ENCODE peak calls at places on chromosome 11, in six cellular contexts. One of them, this sample, is unnamed. For H3K4me1, the result is how much of the 10 kb centered on the place peaks cover.

GRCh38 chr11:95512177-95512576 is 277.4 kb downstream of the FAM76B start:
- DNase-seq in endothelial cell of umbilical vein: no peak
- DNase-seq in K562: no peak
- DNase-seq in IMR-90: peak
- DNase-seq in vagina: no peak
- DNase-seq in esophagus muscularis mucosa: peak
- DNase-seq in this sample: peak

GRCh38 chr11:45755281-45755859 is 49.6 kb upstream of the SLC35C1 start:
- DNase-seq in endothelial cell of umbilical vein: no peak
- DNase-seq in esophagus muscularis mucosa: no peak
- DNase-seq in IMR-90: no peak
- DNase-seq in K562: no peak
- DNase-seq in vagina: no peak
- DNase-seq in this sample: no peak

GRCh38 chr11:13487661-13488030 is 8.2 kb downstream of the PTH start:
- DNase-seq in IMR-90: peak
- DNase-seq in K562: peak
- DNase-seq in vagina: no peak
- DNase-seq in endothelial cell of umbilical vein: peak
- DNase-seq in esophagus muscularis mucosa: no peak
- DNase-seq in this sample: no peak

GRCh38 chr11:59960502-59961381 is 3.1 kb upstream of the OOSP4A start:
- DNase-seq in K562: peak
- DNase-seq in esophagus muscularis mucosa: no peak
- DNase-seq in endothelial cell of umbilical vein: peak
- DNase-seq in IMR-90: no peak
- DNase-seq in vagina: no peak
- DNase-seq in this sample: no peak

GRCh38 chr11:120912504-120912903 is 111.4 kb upstream of the TBCEL start:
- DNase-seq in vagina: no peak
- DNase-seq in esophagus muscularis mucosa: no peak
- DNase-seq in IMR-90: peak
- DNase-seq in K562: peak
- DNase-seq in endothelial cell of umbilical vein: peak
- DNase-seq in this sample: no peak

GRCh38 chr11:16114978-16115871 is 241.1 kb downstream of the SOX6 start:
- DNase-seq in endothelial cell of umbilical vein: no peak
- DNase-seq in IMR-90: no peak
- DNase-seq in esophagus muscularis mucosa: no peak
- DNase-seq in vagina: no peak
- DNase-seq in K562: no peak
- DNase-seq in this sample: no peak

GRCh38 chr11:26580929-26581328 is 8.9 kb upstream of the MUC15 start:
- DNase-seq in endothelial cell of umbilical vein: no peak
- DNase-seq in IMR-90: no peak
- DNase-seq in K562: no peak
- DNase-seq in esophagus muscularis mucosa: no peak
- DNase-seq in vagina: no peak
- DNase-seq in this sample: no peak

GRCh38 chr11:3808846-3809623 is 675 bp downstream of the PGAP2 start:
- DNase-seq in vagina: no peak
- DNase-seq in IMR-90: peak
- DNase-seq in endothelial cell of umbilical vein: peak
- DNase-seq in K562: peak
- DNase-seq in esophagus muscularis mucosa: no peak
- DNase-seq in this sample: no peak

GRCh38 chr11:75721852-75722668 is 4.4 kb downstream of the MOGAT2 start:
- DNase-seq in esophagus muscularis mucosa: no peak
- DNase-seq in vagina: no peak
- DNase-seq in IMR-90: no peak
- DNase-seq in endothelial cell of umbilical vein: no peak
- DNase-seq in K562: no peak
- DNase-seq in this sample: no peak

GRCh38 chr11:36213050-36213840 is 76.0 kb downstream of the COMMD9 start:
- DNase-seq in esophagus muscularis mucosa: no peak
- DNase-seq in K562: no peak
- DNase-seq in IMR-90: no peak
- DNase-seq in vagina: no peak
- DNase-seq in endothelial cell of umbilical vein: no peak
- DNase-seq in this sample: no peak

GRCh38 chr11:102064316-102064715 is 17.1 kb downstream of the CFAP300 start:
- DNase-seq in endothelial cell of umbilical vein: no peak
- DNase-seq in IMR-90: no peak
- DNase-seq in esophagus muscularis mucosa: no peak
- DNase-seq in vagina: no peak
- DNase-seq in K562: no peak
- DNase-seq in this sample: no peak

GRCh38 chr11:84958295-84958694 is 668.8 kb downstream of the DLG2 start:
- DNase-seq in IMR-90: no peak
- DNase-seq in K562: no peak
- DNase-seq in vagina: no peak
- DNase-seq in endothelial cell of umbilical vein: no peak
- DNase-seq in esophagus muscularis mucosa: no peak
- DNase-seq in this sample: no peak

GRCh38 chr11:114820621-114821020 is 142.3 kb downstream of the NXPE2 start:
- DNase-seq in vagina: no peak
- DNase-seq in endothelial cell of umbilical vein: no peak
- DNase-seq in K562: peak
- DNase-seq in IMR-90: no peak
- DNase-seq in esophagus muscularis mucosa: peak
- DNase-seq in this sample: no peak

GRCh38 chr11:61711493-61711892 is 31.3 kb downstream of the DAGLA start:
- DNase-seq in vagina: no peak
- DNase-seq in K562: no peak
- DNase-seq in endothelial cell of umbilical vein: no peak
- DNase-seq in IMR-90: no peak
- DNase-seq in esophagus muscularis mucosa: no peak
- DNase-seq in this sample: no peak

GRCh38 chr11:31369348-31370329 is at the start of the genes DCDC1 and DNAJC24:
- DNase-seq in vagina: no peak
- DNase-seq in esophagus muscularis mucosa: peak
- DNase-seq in K562: peak
- DNase-seq in endothelial cell of umbilical vein: peak
- DNase-seq in IMR-90: peak
- DNase-seq in this sample: peak

GRCh38 chr11:70423523-70424505 is 25.5 kb downstream of the CTTN start:
- DNase-seq in endothelial cell of umbilical vein: no peak
- DNase-seq in K562: peak
- DNase-seq in vagina: no peak
- DNase-seq in IMR-90: peak
- DNase-seq in esophagus muscularis mucosa: no peak
- DNase-seq in this sample: no peak

GRCh38 chr11:68942751-68943271 is 38.0 kb downstream of the MRGPRD start:
- DNase-seq in IMR-90: no peak
- DNase-seq in K562: no peak
- DNase-seq in endothelial cell of umbilical vein: no peak
- DNase-seq in esophagus muscularis mucosa: no peak
- DNase-seq in vagina: no peak
- DNase-seq in this sample: peak

GRCh38 chr11:76626921-76627391 is 43.6 kb downstream of the LRRC32 start:
- DNase-seq in endothelial cell of umbilical vein: no peak
- DNase-seq in IMR-90: peak
- DNase-seq in esophagus muscularis mucosa: no peak
- DNase-seq in K562: no peak
- DNase-seq in vagina: no peak
- DNase-seq in this sample: peak

GRCh38 chr11:45100338-45100737 is 46.1 kb upstream of the PRDM11 start:
- DNase-seq in esophagus muscularis mucosa: peak
- DNase-seq in K562: no peak
- DNase-seq in endothelial cell of umbilical vein: peak
- DNase-seq in IMR-90: peak
- DNase-seq in vagina: peak
- DNase-seq in this sample: no peak

GRCh38 chr11:4049006-4049405 is 45.6 kb upstream of the RRM1 start:
- DNase-seq in endothelial cell of umbilical vein: no peak
- DNase-seq in K562: no peak
- DNase-seq in esophagus muscularis mucosa: no peak
- DNase-seq in vagina: no peak
- DNase-seq in IMR-90: peak
- DNase-seq in this sample: no peak

GRCh38 chr11:1289211-1289935 is 20.1 kb downstream of the TOLLIP start:
- DNase-seq in endothelial cell of umbilical vein: no peak
- DNase-seq in esophagus muscularis mucosa: no peak
- DNase-seq in IMR-90: no peak
- DNase-seq in vagina: no peak
- DNase-seq in K562: no peak
- DNase-seq in this sample: no peak

GRCh38 chr11:1776331-1776851 is 12.7 kb upstream of the CTSD start:
- DNase-seq in K562: no peak
- DNase-seq in vagina: no peak
- DNase-seq in esophagus muscularis mucosa: no peak
- DNase-seq in endothelial cell of umbilical vein: no peak
- DNase-seq in IMR-90: no peak
- DNase-seq in this sample: peak

GRCh38 chr11:70580036-70580805 is 181.9 kb downstream of the CTTN start:
- DNase-seq in K562: no peak
- DNase-seq in IMR-90: no peak
- DNase-seq in vagina: no peak
- DNase-seq in esophagus muscularis mucosa: no peak
- DNase-seq in endothelial cell of umbilical vein: no peak
- DNase-seq in this sample: peak

GRCh38 chr11:11502303-11502828 is 119.4 kb downstream of the GALNT18 start:
- DNase-seq in vagina: no peak
- DNase-seq in endothelial cell of umbilical vein: no peak
- DNase-seq in esophagus muscularis mucosa: no peak
- DNase-seq in IMR-90: no peak
- DNase-seq in K562: no peak
- DNase-seq in this sample: no peak

GRCh38 chr11:27216268-27217149 is 146.5 kb downstream of the CCDC34 start:
- DNase-seq in endothelial cell of umbilical vein: peak
- DNase-seq in IMR-90: peak
- DNase-seq in K562: no peak
- DNase-seq in esophagus muscularis mucosa: no peak
- DNase-seq in vagina: no peak
- DNase-seq in this sample: peak

GRCh38 chr11:83827520-83827919 is 541.4 kb upstream of the CCDC90B start:
- DNase-seq in esophagus muscularis mucosa: no peak
- DNase-seq in K562: no peak
- DNase-seq in IMR-90: peak
- DNase-seq in vagina: no peak
- DNase-seq in endothelial cell of umbilical vein: no peak
- DNase-seq in this sample: no peak

GRCh38 chr11:108115495-108116140 is 5.7 kb upstream of the ACAT1 start:
- DNase-seq in vagina: no peak
- DNase-seq in endothelial cell of umbilical vein: peak
- DNase-seq in esophagus muscularis mucosa: peak
- DNase-seq in K562: no peak
- DNase-seq in IMR-90: peak
- DNase-seq in this sample: peak

GRCh38 chr11:77198440-77198849 is 70.4 kb downstream of the MYO7A start:
- DNase-seq in vagina: no peak
- DNase-seq in K562: peak
- DNase-seq in IMR-90: peak
- DNase-seq in endothelial cell of umbilical vein: peak
- DNase-seq in esophagus muscularis mucosa: no peak
- DNase-seq in this sample: peak

GRCh38 chr11:128889657-128890213 is 1.4 kb upstream of the KCNJ5 start:
- DNase-seq in endothelial cell of umbilical vein: no peak
- DNase-seq in vagina: no peak
- DNase-seq in K562: no peak
- DNase-seq in esophagus muscularis mucosa: no peak
- DNase-seq in IMR-90: no peak
- DNase-seq in this sample: no peak
- TF ChIP-seq POLR2A in endothelial cell of umbilical vein: no peak
- TF ChIP-seq POLR2A in vagina: no peak
- TF ChIP-seq POLR2A in K562: no peak
- TF ChIP-seq POLR2A in esophagus muscularis mucosa: no peak
- TF ChIP-seq POLR2A in IMR-90: no peak
- TF ChIP-seq POLR2A in this sample: no peak

DNA sequence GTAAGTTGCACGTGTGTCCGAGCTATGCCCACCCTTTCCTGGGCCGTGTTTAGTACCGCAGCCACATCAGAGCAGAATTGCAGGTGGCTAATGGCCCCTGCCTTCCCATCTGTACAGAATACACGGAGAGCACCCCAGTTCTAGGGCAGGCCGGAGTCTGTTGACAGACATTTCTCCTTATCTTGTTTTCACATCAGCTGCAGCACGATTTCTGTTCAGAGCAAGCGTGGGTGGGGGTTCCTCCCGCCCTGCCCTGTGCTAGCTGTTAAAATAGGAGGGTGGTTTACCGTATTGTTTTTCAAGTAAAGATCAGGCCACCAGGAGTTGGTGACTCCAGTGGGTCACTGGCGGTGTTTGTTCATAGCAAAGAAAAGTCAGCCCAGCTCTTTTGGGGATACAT is 41.1 kb downstream of the UBASH3B start:
- DNase-seq in K562: peak
- DNase-seq in IMR-90: no peak
- DNase-seq in endothelial cell of umbilical vein: peak
- DNase-seq in vagina: no peak
- DNase-seq in esophagus muscularis mucosa: no peak
- DNase-seq in this sample: no peak
- H3K4me1 ChIP-seq in K562: under half
- H3K4me1 ChIP-seq in IMR-90: under half
- H3K4me1 ChIP-seq in endothelial cell of umbilical vein: under half
- H3K4me1 ChIP-seq in vagina: under half
- H3K4me1 ChIP-seq in esophagus muscularis mucosa: under half
- H3K4me1 ChIP-seq in this sample: under half

DNA sequence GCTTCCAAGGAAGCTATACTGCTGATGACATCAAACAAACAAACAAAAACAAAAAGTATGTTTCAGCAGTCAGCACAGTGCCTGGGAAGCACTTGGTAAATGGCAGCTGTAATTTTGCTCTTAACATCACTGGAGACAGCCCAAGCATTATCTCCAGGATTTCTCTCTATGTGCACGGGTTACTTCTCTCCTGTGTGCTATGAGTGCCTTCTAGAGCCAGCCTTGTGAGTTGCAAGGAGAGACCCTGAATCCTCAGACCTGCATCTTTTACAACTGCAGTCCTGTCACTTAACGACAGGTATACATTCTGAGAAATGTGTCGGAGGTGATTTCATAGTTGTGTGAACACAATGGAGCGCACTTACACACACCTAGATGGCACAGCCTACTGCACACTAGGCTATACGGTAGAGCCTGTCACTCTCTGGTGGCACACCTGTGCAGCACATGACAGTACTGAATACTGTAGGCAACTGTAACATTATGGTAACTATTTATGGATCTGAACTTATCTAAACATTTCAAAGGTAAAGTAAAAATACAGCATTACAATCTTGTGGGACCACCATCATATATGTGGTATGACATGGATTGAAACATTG is 662.5 kb upstream of the B3GAT1 start:
- DNase-seq in vagina: no peak
- DNase-seq in K562: no peak
- DNase-seq in IMR-90: no peak
- DNase-seq in esophagus muscularis mucosa: no peak
- DNase-seq in endothelial cell of umbilical vein: peak
- DNase-seq in this sample: no peak
- TF ChIP-seq CTCF in vagina: no peak
- TF ChIP-seq CTCF in K562: no peak
- TF ChIP-seq CTCF in IMR-90: no peak
- TF ChIP-seq CTCF in esophagus muscularis mucosa: no peak
- TF ChIP-seq CTCF in endothelial cell of umbilical vein: no peak
- TF ChIP-seq CTCF in this sample: no peak

GRCh38 chr11:7986768-7987559 is at the start of gene EIF3F:
- DNase-seq in IMR-90: peak
- DNase-seq in vagina: peak
- DNase-seq in esophagus muscularis mucosa: peak
- DNase-seq in K562: peak
- DNase-seq in endothelial cell of umbilical vein: peak
- DNase-seq in this sample: peak
- TF ChIP-seq POLR2A in IMR-90: peak
- TF ChIP-seq POLR2A in vagina: no peak
- TF ChIP-seq POLR2A in esophagus muscularis mucosa: no peak
- TF ChIP-seq POLR2A in K562: peak
- TF ChIP-seq POLR2A in endothelial cell of umbilical vein: peak
- TF ChIP-seq POLR2A in this sample: peak

GRCh38 chr11:119861160-119861559 is 132.2 kb upstream of the NECTIN1 start:
- DNase-seq in esophagus muscularis mucosa: no peak
- DNase-seq in K562: no peak
- DNase-seq in IMR-90: no peak
- DNase-seq in endothelial cell of umbilical vein: no peak
- DNase-seq in vagina: no peak
- DNase-seq in this sample: no peak
- H3K4me1 ChIP-seq in esophagus muscularis mucosa: under half
- H3K4me1 ChIP-seq in K562: under half
- H3K4me1 ChIP-seq in IMR-90: under half
- H3K4me1 ChIP-seq in endothelial cell of umbilical vein: under half
- H3K4me1 ChIP-seq in vagina: under half
- H3K4me1 ChIP-seq in this sample: under half

This sample was measured in sigmoid colon.